ENCODE peak calls at places on chromosomes 16 and 17, in six cellular contexts. K is transverse colon, Q is GM23338, R is fibroblast of mammary gland, I is HFF-Myc, Y is epithelial cell of esophagus. C is an unnamed sample.

GRCh38 chr16:3045758-3046505 is 429 bp upstream of the MMP25 start:
- DNase-seq in K (peak; percentile 37), Q (peak; percentile 71), R (no peak), I (no peak), Y (no peak), C (no peak)

GRCh38 chr16:29994613-29995329 is 646 bp downstream of the HIRIP3 start:
- DNase-seq in K (peak; percentile 86), Q (no peak), R (peak; percentile 79), I (no peak), Y (peak; percentile 91), C (peak; percentile 90)

GRCh38 chr17:55454906-55455474 is 33.4 kb upstream of the MMD start:
- DNase-seq in K (no peak), Q (no peak), R (peak; percentile 98), I (peak; percentile 35), Y (peak; percentile 78), C (peak; percentile 26)

GRCh38 chr17:79101111-79101673 is 26.6 kb downstream of the ENGASE start:
- DNase-seq in K (no peak), Q (no peak), R (no peak), I (no peak), Y (no peak), C (no peak)

GRCh38 chr17:42282478-42283080 is 5.7 kb upstream of the STAT5A start:
- DNase-seq in K (no peak), Q (peak; percentile 72), R (no peak), I (no peak), Y (no peak), C (no peak)

GRCh38 chr16:17409894-17410293 is 60.9 kb downstream of the XYLT1 start:
- DNase-seq in K (no peak), Q (no peak), R (no peak), I (no peak), Y (no peak), C (no peak)

GRCh38 chr17:40707720-40708119 is 4.2 kb upstream of the KRT24 start:
- DNase-seq in K (no peak), Q (no peak), R (peak; percentile 50), I (no peak), Y (peak; percentile 56), C (no peak)

GRCh38 chr17:2718150-2718938 is 6.8 kb upstream of the CLUH start:
- DNase-seq in K (no peak), Q (no peak), R (peak; percentile 29), I (no peak), Y (peak; percentile 54), C (no peak)

GRCh38 chr16:17228708-17229055 is 242.1 kb downstream of the XYLT1 start:
- DNase-seq in K (no peak), Q (no peak), R (no peak), I (no peak), Y (no peak), C (no peak)

GRCh38 chr16:84839956-84840355 is 20.2 kb downstream of the CRISPLD2 start:
- DNase-seq in K (no peak), Q (peak; percentile 66), R (peak; percentile 84), I (no peak), Y (no peak), C (no peak)

GRCh38 chr17:42766124-42766523 is 5.1 kb downstream of the RAMP2 start:
- DNase-seq in K (no peak), Q (no peak), R (no peak), I (no peak), Y (peak; percentile 63), C (no peak)

GRCh38 chr17:80751460-80752368 is 207.1 kb downstream of the RPTOR start:
- DNase-seq in K (peak; percentile 39), Q (peak; percentile 50), R (peak; percentile 78), I (no peak), Y (no peak), C (no peak)

GRCh38 chr17:2792541-2793169 is 3.6 kb upstream of the RAP1GAP2 start:
- DNase-seq in K (no peak), Q (no peak), R (no peak), I (no peak), Y (no peak), C (no peak)

GRCh38 chr16:19694989-19695388 is 23.0 kb downstream of the KNOP1 start:
- DNase-seq in K (no peak), Q (peak; percentile 37), R (peak; percentile 19), I (no peak), Y (no peak), C (no peak)

GRCh38 chr16:78428193-78428592 is 328.7 kb downstream of the WWOX start:
- DNase-seq in K (no peak), Q (no peak), R (no peak), I (no peak), Y (no peak), C (no peak)

GRCh38 chr17:859461-860195 is 77.5 kb downstream of the MRM3 start:
- DNase-seq in K (no peak), Q (no peak), R (peak; percentile 47), I (no peak), Y (peak; percentile 78), C (peak; percentile 40)

GRCh38 chr17:66469088-66469442 is 166.7 kb downstream of the PRKCA start:
- DNase-seq in K (no peak), Q (no peak), R (no peak), I (no peak), Y (no peak), C (no peak)

GRCh38 chr17:40511136-40511535 is 9.7 kb upstream of the TNS4 start:
- DNase-seq in K (no peak), Q (no peak), R (no peak), I (no peak), Y (no peak), C (no peak)

GRCh38 chr16:63998-64913 is 8.2 kb downstream of the RHBDF1 start:
- DNase-seq in K (no peak), Q (no peak), R (no peak), I (no peak), Y (no peak), C (no peak)

GRCh38 chr17:31155208-31155810 is 60.5 kb downstream of the NF1 start:
- DNase-seq in K (no peak), Q (no peak), R (peak; percentile 14), I (no peak), Y (no peak), C (no peak)

GRCh38 chr17:4551141-4551540 is 4.0 kb downstream of the MYBBP1A start:
- DNase-seq in K (no peak), Q (peak; percentile 50), R (peak; percentile 20), I (no peak), Y (no peak), C (no peak)

GRCh38 chr17:40614431-40615294 is 33.0 kb downstream of the SMARCE1 start:
- DNase-seq in K (no peak), Q (no peak), R (no peak), I (no peak), Y (no peak), C (no peak)

GRCh38 chr17:66423436-66423922 is 121.1 kb downstream of the PRKCA start:
- DNase-seq in K (no peak), Q (no peak), R (peak; percentile 34), I (no peak), Y (no peak), C (no peak)

GRCh38 chr16:75019586-75019985 is 20.8 kb downstream of the ZNRF1 start:
- DNase-seq in K (no peak), Q (no peak), R (no peak), I (no peak), Y (no peak), C (no peak)

GRCh38 chr17:36933174-36934143 is 3.8 kb upstream of the LHX1 start:
- DNase-seq in K (no peak), Q (peak; percentile 52), R (no peak), I (no peak), Y (no peak), C (no peak)

GRCh38 chr16:74700206-74701040 is at the start of gene MLKL:
- DNase-seq in K (peak; percentile 70), Q (peak; percentile 77), R (peak; percentile 55), I (no peak), Y (peak; percentile 62), C (peak; percentile 59)

GRCh38 chr16:55330726-55331647 is 7.0 kb downstream of the IRX6 start:
- DNase-seq in K (no peak), Q (peak; percentile 60), R (no peak), I (no peak), Y (no peak), C (no peak)

GRCh38 chr17:31585280-31585630 is 193.8 kb downstream of the RAB11FIP4 start:
- DNase-seq in K (no peak), Q (no peak), R (no peak), I (no peak), Y (no peak), C (no peak)

GRCh38 chr17:18184143-18185007 is 747 bp downstream of the ALKBH5 start:
- DNase-seq in K (peak; percentile 57), Q (peak; percentile 70), R (peak; percentile 52), I (no peak), Y (peak; percentile 41), C (no peak)

GRCh38 chr16:3960049-3960809 is 79.7 kb upstream of the CREBBP start:
- DNase-seq in K (no peak), Q (no peak), R (no peak), I (no peak), Y (peak; percentile 32), C (no peak)

GRCh38 chr17:29593546-29594440 is 861 bp downstream of the ANKRD13B start:
- DNase-seq in K (peak; percentile 23), Q (peak; percentile 94), R (no peak), I (no peak), Y (peak; percentile 43), C (peak; percentile 28)

GRCh38 chr16:67302882-67303434 is 23.6 kb downstream of the KCTD19 start:
- DNase-seq in K (no peak), Q (peak; percentile 34), R (no peak), I (no peak), Y (no peak), C (no peak)

GRCh38 chr16:83400234-83400633 is 407.5 kb upstream of the HSBP1 start:
- DNase-seq in K (no peak), Q (peak; percentile 76), R (no peak), I (no peak), Y (peak; percentile 36), C (no peak)

DNA sequence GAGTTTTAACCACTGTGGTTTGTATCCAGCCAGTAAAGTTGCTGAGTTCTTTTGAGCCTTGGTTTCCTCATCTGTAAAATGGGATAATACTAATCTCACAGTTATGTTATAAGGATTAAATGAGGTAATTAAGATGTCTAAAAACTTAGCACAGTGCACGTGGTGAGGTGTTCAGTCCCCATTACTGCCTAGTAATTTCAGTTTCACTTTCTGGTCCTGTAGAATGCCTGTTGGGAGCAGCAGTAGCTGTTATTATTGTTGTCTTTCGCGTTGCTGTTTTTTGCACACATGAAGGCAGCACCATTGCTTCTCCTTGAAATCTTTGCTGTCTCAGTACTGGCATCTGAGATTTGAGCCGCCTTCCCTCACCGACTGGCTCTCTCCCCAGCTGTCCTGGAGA is 182.4 kb downstream of the DNAH9 start:
- DNase-seq in K (no peak), Q (no peak), R (no peak), I (no peak), Y (no peak), C (no peak)
- TF ChIP-seq CTCF in K (no peak), Q (no peak), R (no peak), I (no peak), Y (no peak), C (no peak)

GRCh38 chr16:31305219-31305618 is 45.4 kb downstream of the ITGAM start:
- DNase-seq in K (no peak), Q (no peak), R (no peak), I (no peak), Y (no peak), C (no peak)
- TF ChIP-seq CTCF in K (no peak), Q (no peak), R (no peak), I (no peak), Y (no peak), C (no peak)

GRCh38 chr17:48283390-48283789 is 146.6 kb downstream of the SKAP1 start:
- DNase-seq in K (no peak), Q (no peak), R (no peak), I (no peak), Y (no peak), C (no peak)
- TF ChIP-seq CTCF in K (no peak), Q (peak; percentile 24), R (no peak), I (no peak), Y (no peak), C (no peak)

GRCh38 chr17:73231841-73232586 is 29.7 kb downstream of the CPSF4L start:
- DNase-seq in K (peak; percentile 97), Q (peak; percentile 97), R (peak; percentile 90), I (peak; percentile 77), Y (peak; percentile 95), C (peak; percentile 98)
- TF ChIP-seq CTCF in K (peak; percentile 48), Q (peak; percentile 28), R (no peak), I (peak; percentile 14), Y (peak; percentile 19), C (no peak)